ENCODE peak calls at places on chromosomes 3 and 15, in four cellular contexts. K is HepG2, Z is GM12878, N is K562. R is an unnamed sample.

GRCh38 chr3:153679711-153680110 is 441.5 kb upstream of the ARHGEF26 start:
- DNase-seq in Z (no peak), N (no peak), K (no peak), R (no peak)

GRCh38 chr3:61809879-61810278 is 248.5 kb downstream of the PTPRG start:
- DNase-seq in N (no peak), Z (no peak), K (no peak), R (no peak)

GRCh38 chr3:50817756-50818518 is 143.2 kb downstream of the DOCK3 start:
- DNase-seq in N (no peak), Z (no peak), K (no peak), R (no peak)

GRCh38 chr3:87161486-87161885 is 65.6 kb upstream of the CHMP2B start:
- DNase-seq in K (no peak), Z (no peak), N (no peak), R (no peak)

GRCh38 chr15:29913528-29914135 is 91.4 kb upstream of the TJP1 start:
- DNase-seq in Z (no peak), N (no peak), K (no peak), R (no peak)

GRCh38 chr3:150547045-150547753 is 612 bp downstream of the EIF2A start:
- DNase-seq in Z (no peak), K (no peak), N (no peak), R (no peak)

GRCh38 chr15:94258246-94258645 is 26.9 kb downstream of the MCTP2 start:
- DNase-seq in K (no peak), Z (no peak), N (no peak), R (no peak)

GRCh38 chr15:59587085-59587826 is 24.3 kb upstream of the GCNT3 start:
- DNase-seq in K (no peak), N (no peak), Z (no peak), R (no peak)

GRCh38 chr3:183488343-183488742 is 59.9 kb upstream of the MCF2L2 start:
- DNase-seq in Z (no peak), N (no peak), K (no peak), R (no peak)

GRCh38 chr15:34793071-34793470 is 2.3 kb downstream of the ACTC1 start:
- DNase-seq in N (no peak), Z (no peak), K (no peak), R (no peak)

GRCh38 chr15:90049030-90049429 is 47.9 kb downstream of the ZNF710 start:
- DNase-seq in Z (no peak), K (no peak), N (no peak), R (no peak)

GRCh38 chr3:8607285-8608040 is 37.1 kb downstream of the SSUH2 start:
- DNase-seq in N (no peak), K (peak; percentile 55), Z (no peak), R (peak; percentile 46)

GRCh38 chr15:51128701-51129100 is 34.0 kb upstream of the TNFAIP8L3 start:
- DNase-seq in N (no peak), Z (no peak), K (no peak), R (no peak)

GRCh38 chr3:48966876-48967361 is 23.1 kb upstream of the P4HTM start:
- DNase-seq in K (no peak), N (no peak), Z (no peak), R (no peak)

GRCh38 chr3:101383156-101383575 is 62.8 kb upstream of the IMPG2 start:
- DNase-seq in N (no peak), K (no peak), Z (no peak), R (peak; percentile 55)

GRCh38 chr15:55990516-55990915 is 2.9 kb downstream of the NEDD4 start:
- DNase-seq in N (no peak), K (no peak), Z (no peak), R (no peak)

GRCh38 chr15:28132524-28133275 is 33.6 kb upstream of the OCA2 start:
- DNase-seq in Z (no peak), K (no peak), N (no peak), R (no peak)

GRCh38 chr3:50271314-50272072 is 2.5 kb downstream of the SEMA3B start:
- DNase-seq in Z (no peak), N (no peak), K (peak; percentile 91), R (no peak)

GRCh38 chr3:190385835-190386688 is 1.9 kb upstream of the CLDN16 start:
- DNase-seq in N (no peak), K (peak; percentile 53), Z (no peak), R (no peak)

GRCh38 chr3:162295323-162295983 is 798.8 kb downstream of the OTOL1 start:
- DNase-seq in K (no peak), Z (no peak), N (no peak), R (no peak)

GRCh38 chr15:98899266-98900021 is 108.1 kb downstream of the PGPEP1L start:
- DNase-seq in Z (no peak), K (no peak), N (no peak), R (no peak)

GRCh38 chr3:162332344-162332743 is 835.7 kb downstream of the OTOL1 start:
- DNase-seq in N (no peak), Z (no peak), K (no peak), R (no peak)

GRCh38 chr3:135009014-135009413 is 214.0 kb downstream of the EPHB1 start:
- DNase-seq in Z (no peak), N (no peak), K (no peak), R (no peak)

GRCh38 chr3:183210862-183211341 is 42.2 kb upstream of the B3GNT5 start:
- DNase-seq in N (no peak), K (no peak), Z (no peak), R (no peak)

GRCh38 chr3:33218446-33219174 is at the start of gene SUSD5:
- DNase-seq in K (no peak), N (no peak), Z (no peak), R (peak; percentile 71)

DNA sequence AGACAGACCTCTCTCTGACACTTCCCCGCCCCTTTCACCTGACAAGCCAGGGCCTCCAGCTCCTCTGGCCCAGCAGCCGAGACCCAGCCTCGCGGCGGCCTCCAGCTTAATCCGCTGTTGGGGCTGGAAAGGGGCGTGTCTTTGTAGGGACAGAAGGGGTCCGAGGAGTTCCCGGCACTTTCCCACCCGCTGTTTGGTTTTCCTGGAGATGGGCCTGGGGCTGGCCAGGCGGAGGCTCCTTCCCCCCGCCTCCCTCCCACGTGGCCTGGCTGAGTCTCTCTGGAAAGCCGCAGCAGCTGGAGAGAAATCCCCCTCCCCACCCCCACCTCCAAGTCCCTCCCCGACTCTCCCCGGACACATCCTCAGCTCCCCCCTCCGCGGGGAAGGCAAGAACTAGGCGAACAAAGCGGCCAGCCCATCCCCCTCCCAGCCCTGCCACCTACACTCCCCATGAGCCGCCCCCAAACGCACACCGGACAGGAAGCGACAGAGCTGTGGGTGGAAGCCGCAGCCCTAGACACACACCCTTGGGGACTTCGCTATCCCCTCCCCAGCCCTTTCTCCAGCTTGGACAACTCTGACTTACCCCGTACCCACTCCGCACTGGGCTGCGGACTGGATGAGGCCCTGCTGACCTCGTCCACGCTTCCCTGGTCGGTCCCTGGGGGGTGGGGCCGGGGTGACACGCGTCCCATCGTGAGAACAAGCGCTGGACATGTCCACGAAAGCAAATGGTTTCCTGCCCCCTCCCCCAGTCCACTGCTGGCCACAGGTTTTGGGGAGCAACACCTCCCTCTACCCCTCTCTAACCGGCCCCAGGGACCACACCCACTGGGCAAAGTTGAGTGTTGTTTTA is 1.2 kb downstream of the IGDCC4 start:
- DNase-seq in N (peak; percentile 68), K (no peak), Z (no peak), R (peak; percentile 96)
- TF ChIP-seq ESRRA in N (no peak), K (no peak), Z (no peak), R (no peak)

DNA sequence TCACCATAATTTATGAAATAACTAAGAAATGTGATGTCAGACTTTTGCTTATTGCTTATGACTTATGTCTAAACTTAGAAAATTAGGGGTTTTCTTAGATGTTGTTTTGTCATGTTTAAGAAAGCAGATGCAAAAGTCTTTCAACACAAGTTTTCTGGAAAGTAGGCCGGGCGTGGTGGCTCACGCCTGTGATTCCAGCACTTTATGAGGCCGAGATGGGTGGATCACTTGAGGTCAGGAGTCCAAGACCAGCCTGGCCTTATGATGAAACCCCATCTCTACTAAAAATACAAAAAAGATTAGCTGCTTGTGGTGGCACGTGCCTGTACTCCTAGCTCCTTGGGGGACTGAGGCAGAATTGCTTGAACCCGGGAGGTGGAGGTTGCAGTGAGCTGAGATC is 13.5 kb downstream of the VPS8 start:
- DNase-seq in N (no peak), Z (no peak), K (no peak), R (no peak)
- TF ChIP-seq ATF2 in N (no peak), Z (no peak), K (no peak), R (no peak)

GRCh38 chr3:126081618-126082333 is 2.1 kb downstream of the SLC41A3 start:
- DNase-seq in Z (no peak), N (peak; percentile 25), K (peak; percentile 29), R (peak; percentile 32)
- TF ChIP-seq ESRRA in Z (no peak), N (no peak), K (no peak), R (no peak)

GRCh38 chr3:114496874-114497273 is 203.0 kb downstream of the TIGIT start:
- DNase-seq in N (no peak), Z (no peak), K (peak; percentile 63), R (no peak)

GRCh38 chr3:114502204-114502603 is 208.4 kb downstream of the TIGIT start:
- DNase-seq in Z (no peak), N (no peak), K (no peak), R (no peak)

GRCh38 chr3:114496466-114496865 is 202.6 kb downstream of the TIGIT start:
- DNase-seq in Z (no peak), K (no peak), N (no peak), R (no peak)

GRCh38 chr3:114498779-114499370 is 205.0 kb downstream of the TIGIT start:
- DNase-seq in N (peak; percentile 22), Z (no peak), K (peak; percentile 13), R (no peak)

DNA sequence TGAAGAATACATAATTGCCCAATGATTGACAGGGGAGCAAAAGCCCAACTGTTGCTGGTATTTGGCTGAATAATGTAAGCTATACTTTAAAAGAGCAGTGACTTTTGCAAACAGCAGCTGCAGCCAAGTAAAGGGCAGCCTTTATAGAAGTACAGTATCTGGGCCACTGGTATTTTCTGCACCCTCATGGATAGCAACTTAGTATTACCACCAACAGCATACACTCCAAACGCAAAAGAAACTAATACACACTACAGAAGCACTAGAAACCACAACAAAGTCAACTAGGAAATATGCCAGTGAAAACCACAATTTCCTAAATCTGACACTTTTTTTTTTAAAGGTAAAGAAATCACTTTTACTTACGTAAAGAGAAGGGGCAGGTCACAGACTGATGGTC is 206.2 kb downstream of the TIGIT start:
- DNase-seq in Z (peak; percentile 31), K (no peak), N (no peak), R (no peak)
- TF ChIP-seq ATF2 in Z (no peak), K (no peak), N (no peak), R (no peak)

GRCh38 chr3:133081016-133081415 is 42.8 kb downstream of the TMEM108 start:
- DNase-seq in N (no peak), Z (no peak), K (no peak), R (no peak)

GRCh38 chr3:133079621-133080020 is 41.4 kb downstream of the TMEM108 start:
- DNase-seq in N (no peak), Z (no peak), K (no peak), R (no peak)

GRCh38 chr3:133077688-133078087 is 39.5 kb downstream of the TMEM108 start:
- DNase-seq in Z (no peak), N (no peak), K (no peak), R (no peak)

DNA sequence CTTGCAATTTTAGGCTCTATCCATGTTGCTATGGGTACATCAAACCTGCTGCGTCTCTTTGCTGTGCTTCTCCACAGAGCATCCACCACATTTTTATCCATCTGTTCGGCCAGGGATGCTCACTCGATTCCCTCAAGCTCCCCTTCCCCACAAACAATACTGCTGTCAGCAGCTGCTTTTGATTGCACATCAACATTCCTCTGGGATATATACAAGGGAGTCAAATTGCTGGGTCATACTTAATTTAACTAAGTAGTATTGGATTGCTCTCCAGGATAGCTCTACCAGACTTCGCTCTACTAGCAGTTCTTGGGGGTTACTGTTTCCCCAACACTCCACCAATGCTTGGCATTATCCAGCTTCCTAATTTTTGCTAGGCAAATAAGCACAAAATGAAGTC is 36.8 kb downstream of the TMEM108 start:
- DNase-seq in Z (no peak), N (no peak), K (no peak), R (no peak)
- TF ChIP-seq ESRRA in Z (no peak), N (no peak), K (no peak), R (no peak)

GRCh38 chr3:117892431-117892841 is 1142.2 kb downstream of the IGSF11 start:
- DNase-seq in K (no peak), Z (no peak), N (no peak), R (no peak)
- TF ChIP-seq ATF2 in K (no peak), Z (no peak), N (no peak), R (no peak)

R was measured in WTC11.